ENCODE peak calls at places on chromosomes 2 and 18, in seven cellular contexts. P, H, F, O, A, X and L are unnamed samples.

GRCh38 chr18:11817229-11817628 is 34.0 kb upstream of the CHMP1B start:
- DNase-seq in P (no peak), H (no peak), F (no peak), O (no peak), A (no peak), X (no peak), L (no peak)

GRCh38 chr2:217413193-217413592 is 553.3 kb upstream of the TNP1 start:
- DNase-seq in P (no peak), H (no peak), F (no peak), O (no peak), A (no peak), X (no peak), L (no peak)

GRCh38 chr2:38127277-38127676 is 51.3 kb upstream of the CYP1B1 start:
- DNase-seq in P (no peak), H (no peak), F (no peak), O (no peak), A (no peak), X (no peak), L (no peak)

GRCh38 chr2:109458512-109458911 is 155.3 kb downstream of the SEPTIN10 start:
- DNase-seq in P (no peak), H (no peak), F (no peak), O (no peak), A (no peak), X (no peak), L (no peak)

GRCh38 chr2:105294844-105295481 is 34.6 kb downstream of the TGFBRAP1 start:
- DNase-seq in P (peak), H (peak), F (peak), O (peak), A (peak), X (peak), L (peak)

GRCh38 chr2:100053087-100053486 is 89.3 kb downstream of the AFF3 start:
- DNase-seq in P (no peak), H (no peak), F (no peak), O (no peak), A (no peak), X (no peak), L (no peak)

GRCh38 chr2:105546623-105546964 is 147.7 kb upstream of the FHL2 start:
- DNase-seq in P (no peak), H (no peak), F (no peak), O (no peak), A (peak), X (no peak), L (no peak)

GRCh38 chr2:138013651-138014050 is 49.4 kb downstream of the HNMT start:
- DNase-seq in P (no peak), H (no peak), F (no peak), O (no peak), A (no peak), X (no peak), L (no peak)

GRCh38 chr2:111173856-111174255 is 53.1 kb downstream of the BCL2L11 start:
- DNase-seq in P (no peak), H (no peak), F (no peak), O (no peak), A (no peak), X (no peak), L (no peak)

GRCh38 chr2:73174941-73175662 is 27.3 kb upstream of the NOTO start:
- DNase-seq in P (no peak), H (no peak), F (no peak), O (peak), A (no peak), X (no peak), L (no peak)

GRCh38 chr2:121282800-121283382 is 2.1 kb downstream of the TFCP2L1 start:
- DNase-seq in P (no peak), H (no peak), F (no peak), O (no peak), A (no peak), X (no peak), L (no peak)

GRCh38 chr2:168699834-168700417 is 102.5 kb upstream of the NOSTRIN start:
- DNase-seq in P (no peak), H (no peak), F (peak), O (peak), A (no peak), X (no peak), L (no peak)

GRCh38 chr2:236674646-236675045 is 105.0 kb downstream of the ACKR3 start:
- DNase-seq in P (no peak), H (no peak), F (no peak), O (no peak), A (peak), X (no peak), L (no peak)

GRCh38 chr2:181586569-181587076 is 70.3 kb downstream of the CERKL start:
- DNase-seq in P (no peak), H (no peak), F (no peak), O (peak), A (no peak), X (no peak), L (no peak)

GRCh38 chr18:21686282-21687105 is 18.1 kb downstream of the ABHD3 start:
- DNase-seq in P (no peak), H (no peak), F (no peak), O (no peak), A (no peak), X (no peak), L (no peak)

GRCh38 chr2:95014126-95014708 is 11.3 kb upstream of the MAL start:
- DNase-seq in P (no peak), H (no peak), F (no peak), O (no peak), A (no peak), X (no peak), L (no peak)

GRCh38 chr2:10523406-10524189 is 75.5 kb upstream of the ODC1 start:
- DNase-seq in P (no peak), H (no peak), F (peak), O (no peak), A (no peak), X (no peak), L (no peak)

GRCh38 chr2:79512442-79513401 is at the start of gene CTNNA2:
- DNase-seq in P (peak), H (peak), F (peak), O (peak), A (no peak), X (peak), L (no peak)

GRCh38 chr2:47223980-47224379 is 68.9 kb upstream of the STPG4 start:
- DNase-seq in P (no peak), H (no peak), F (no peak), O (no peak), A (no peak), X (no peak), L (no peak)